ENCODE peak calls at places on chromosomes 7 and 10, in ten cellular contexts. V is naive thymus-derived CD4-positive, alpha-beta T cell; L is hepatocyte; S is aorta; Q is heart left ventricle; P is GM23248; E is body of pancreas; T is thoracic aorta; K is SK-N-SH; U is spleen. Z is an unnamed sample.

GRCh38 chr7:96952974-96953391 is 52.4 kb upstream of the DLX6 start:
- DNase-seq in K (no peak), V (no peak), L (no peak), T (no peak), E (no peak), U (no peak), S (no peak), P (peak; percentile 62), Q (no peak), Z (no peak)

GRCh38 chr7:114085592-114086490 is 167.0 kb upstream of the PPP1R3A start:
- DNase-seq in E (peak; percentile 94), K (peak; percentile 58), V (no peak), T (peak; percentile 61), S (peak; percentile 87), Q (peak; percentile 70), U (peak; percentile 76), L (peak; percentile 92), P (peak; percentile 83), Z (peak; percentile 79)

GRCh38 chr7:128833148-128833938 is 3.1 kb downstream of the FLNC start:
- DNase-seq in P (peak; percentile 95), V (no peak), T (no peak), Q (peak; percentile 79), S (peak; percentile 83), E (no peak), L (peak; percentile 71), K (peak; percentile 60), U (peak; percentile 66), Z (no peak)

GRCh38 chr7:3028767-3029111 is 14.9 kb downstream of the CARD11 start:
- DNase-seq in P (no peak), V (no peak), S (no peak), K (peak; percentile 79), L (no peak), Q (no peak), T (no peak), E (no peak), U (no peak), Z (no peak)

GRCh38 chr7:17134786-17135185 is 163.7 kb upstream of the AHR start:
- DNase-seq in K (no peak), E (no peak), P (no peak), S (no peak), T (no peak), U (no peak), L (no peak), Q (no peak), V (no peak), Z (no peak)

GRCh38 chr7:70698219-70698832 is 433.6 kb upstream of the GALNT17 start:
- DNase-seq in T (no peak), U (no peak), L (peak; percentile 67), S (no peak), K (peak; percentile 80), P (peak; percentile 80), Q (peak; percentile 23), V (peak; percentile 58), E (peak; percentile 38), Z (peak; percentile 43)

GRCh38 chr10:33155720-33156638 is 178.5 kb downstream of the NRP1 start:
- DNase-seq in K (peak; percentile 41), T (no peak), Q (no peak), L (peak; percentile 72), S (no peak), V (peak; percentile 65), P (peak; percentile 89), U (no peak), E (peak; percentile 21), Z (no peak)

GRCh38 chr7:25194036-25194435 is 34.2 kb downstream of the NPVF start:
- DNase-seq in K (no peak), P (no peak), E (no peak), T (no peak), L (no peak), Q (no peak), S (no peak), U (no peak), V (no peak), Z (no peak)

GRCh38 chr10:62760401-62760800 is 44.1 kb upstream of the ADO start:
- DNase-seq in K (no peak), S (no peak), V (no peak), E (no peak), U (no peak), L (no peak), T (no peak), Q (peak; percentile 47), P (no peak), Z (no peak)

GRCh38 chr10:46290101-46290884 is 3.5 kb downstream of the ANTXRL start:
- DNase-seq in K (no peak), T (no peak), Q (no peak), U (peak; percentile 54), P (no peak), V (no peak), E (peak; percentile 1), S (no peak), L (no peak), Z (no peak)

GRCh38 chr10:113273151-113273876 is 279.5 kb upstream of the HABP2 start:
- DNase-seq in K (no peak), E (peak; percentile 21), L (no peak), U (peak; percentile 80), S (peak; percentile 79), T (no peak), P (peak; percentile 52), V (no peak), Q (peak; percentile 19), Z (no peak)

GRCh38 chr10:133258818-133259602 is 17.7 kb downstream of the ADAM8 start:
- DNase-seq in V (peak; percentile 67), L (peak; percentile 76), E (peak; percentile 45), S (peak; percentile 95), Q (peak; percentile 72), U (peak; percentile 91), T (peak; percentile 64), P (peak; percentile 100), K (no peak), Z (peak; percentile 15)

GRCh38 chr10:90557385-90557784 is 300.5 kb downstream of the HTR7 start:
- DNase-seq in K (no peak), L (no peak), V (no peak), E (no peak), T (no peak), P (no peak), Q (no peak), S (no peak), U (no peak), Z (no peak)

GRCh38 chr7:116528008-116528789 is 3.4 kb downstream of the CAV1 start:
- DNase-seq in K (peak; percentile 21), P (peak; percentile 98), U (no peak), L (peak; percentile 73), V (no peak), E (no peak), T (peak; percentile 57), S (peak; percentile 74), Q (peak; percentile 68), Z (no peak)

GRCh38 chr10:73863039-73863817 is 11.1 kb downstream of the CAMK2G start:
- DNase-seq in L (no peak), T (no peak), V (no peak), Q (no peak), E (no peak), P (no peak), S (no peak), U (no peak), K (no peak), Z (no peak)

GRCh38 chr10:25174461-25175230 is at the start of gene GPR158:
- DNase-seq in K (peak; percentile 90), T (peak; percentile 62), E (peak; percentile 92), Q (peak; percentile 87), L (peak; percentile 93), S (peak; percentile 92), V (peak; percentile 60), P (peak; percentile 82), U (peak; percentile 76), Z (peak; percentile 77)
- H3K27ac ChIP-seq in K (no peak within 1 kb of the TSS), T (no peak within 1 kb of the TSS), E (peak within 1 kb of the TSS; percentile 12), Q (no peak within 1 kb of the TSS), L (no peak within 1 kb of the TSS), S (no peak within 1 kb of the TSS), V (no peak within 1 kb of the TSS), P (no peak within 1 kb of the TSS), U (no peak within 1 kb of the TSS), Z (no peak within 1 kb of the TSS)

DNA sequence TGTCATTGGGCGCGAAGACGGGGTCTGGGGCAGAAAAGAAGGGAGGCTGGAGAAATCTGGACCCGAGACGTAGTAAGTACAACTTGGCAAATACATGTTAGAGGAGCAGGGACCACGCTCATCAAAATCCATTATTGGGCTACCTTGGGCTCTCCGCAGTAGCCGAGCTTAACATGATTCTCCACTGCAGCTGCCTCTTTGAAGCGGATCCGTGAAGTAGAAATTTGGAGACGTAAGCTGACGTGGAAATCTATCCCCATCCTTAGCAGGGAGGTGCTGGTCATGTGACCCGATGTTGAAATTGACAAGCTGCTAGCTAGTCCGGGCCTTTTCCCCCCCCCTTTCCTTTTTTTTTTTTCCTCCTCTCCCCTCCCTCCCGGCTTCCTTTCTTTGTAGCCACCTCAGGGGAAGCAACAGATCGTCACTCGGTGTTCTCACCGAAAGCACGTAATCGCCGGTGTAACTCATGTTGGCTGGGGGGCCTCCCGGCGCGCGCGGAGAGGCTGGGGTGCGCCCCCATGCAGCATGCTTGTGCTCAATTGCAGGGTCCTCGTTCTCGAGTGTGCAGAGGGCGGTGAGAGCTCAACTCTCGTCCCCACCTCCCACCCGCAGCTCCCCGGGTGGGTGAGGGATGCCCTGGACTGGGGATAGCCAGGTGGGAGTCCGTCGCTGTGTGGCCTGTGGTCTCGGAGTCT is at the start of gene HOXA11:
- DNase-seq in L (peak; percentile 85), E (peak; percentile 8), V (no peak), U (peak; percentile 63), T (no peak), Q (no peak), P (peak; percentile 92), K (no peak), S (peak; percentile 41), Z (peak; percentile 96)
- H3K27me3 ChIP-seq in L (peaks cover 94% of the 10 kb centered on the region), E (peaks cover 14% of the 10 kb centered on the region), V (peaks cover 87% of the 10 kb centered on the region), U (peaks cover 100% of the 10 kb centered on the region), T (peaks cover 55% of the 10 kb centered on the region), Q (peaks cover 100% of the 10 kb centered on the region), P (no peaks in the 10 kb centered on the region), K (peaks cover 98% of the 10 kb centered on the region), S (no peaks in the 10 kb centered on the region), Z (no peaks in the 10 kb centered on the region)

DNA sequence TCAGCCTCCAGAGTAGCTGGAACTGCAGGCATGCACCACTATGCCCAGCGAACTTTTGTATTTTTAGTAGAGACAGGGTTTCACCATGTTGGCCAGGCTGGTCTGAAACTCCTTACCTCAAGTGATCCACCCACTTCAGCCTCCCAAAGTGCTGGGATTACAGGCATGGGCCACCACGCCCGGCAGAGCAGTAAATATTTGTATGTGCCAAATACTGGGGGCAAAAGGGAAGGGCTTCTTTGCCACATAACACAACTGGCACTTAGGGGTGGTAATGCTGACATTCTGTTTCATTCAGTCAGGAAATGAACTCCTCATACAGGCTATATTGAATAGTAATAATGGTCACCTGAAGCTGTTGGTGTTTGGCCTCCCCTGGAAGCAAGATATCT is 41.6 kb downstream of the ACSM6 start:
- DNase-seq in V (no peak), K (no peak), S (no peak), E (no peak), L (no peak), T (no peak), Q (no peak), P (no peak), U (no peak), Z (no peak)
- H3K27ac ChIP-seq in V (no peak overlapping the region), K (no peak overlapping the region), S (peak overlapping the region; percentile 28), E (no peak overlapping the region), L (no peak overlapping the region), T (no peak overlapping the region), Q (no peak overlapping the region), P (no peak overlapping the region), U (no peak overlapping the region), Z (no peak overlapping the region)

DNA sequence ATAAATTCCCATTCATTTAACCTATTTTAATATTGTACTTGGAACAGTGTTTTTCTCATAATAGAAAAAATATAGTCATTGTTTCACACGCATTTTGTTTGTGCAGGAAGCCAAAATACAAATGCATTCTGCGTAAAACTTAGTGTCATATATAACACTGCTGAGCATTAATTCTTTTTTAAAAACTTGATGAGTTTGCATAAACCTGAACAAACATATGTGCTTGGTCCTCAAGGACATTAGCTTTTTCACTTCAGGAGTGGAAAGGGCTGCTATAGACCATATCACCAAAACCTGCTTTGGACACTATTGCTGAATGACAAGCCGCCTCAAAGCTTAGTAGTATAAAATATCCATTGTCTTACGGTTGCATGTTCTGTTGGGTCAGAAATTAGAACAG is 101.6 kb upstream of the PRR15 start:
- DNase-seq in Q (no peak), K (no peak), P (no peak), L (no peak), V (no peak), S (no peak), U (no peak), E (no peak), T (no peak), Z (no peak)
- H3K27me3 ChIP-seq in Q (no peaks in the 10 kb centered on the region), K (no peaks in the 10 kb centered on the region), P (peaks cover 38% of the 10 kb centered on the region), L (no peaks in the 10 kb centered on the region), V (no peaks in the 10 kb centered on the region), S (no peaks in the 10 kb centered on the region), U (no peaks in the 10 kb centered on the region), E (no peaks in the 10 kb centered on the region), T (no peaks in the 10 kb centered on the region), Z (no peaks in the 10 kb centered on the region)